ENCODE peak calls at places on chromosomes 2 and 18, in five cellular contexts. One of them, this sample, is unnamed.

GRCh38 chr18:63617049-63617995 is 26.7 kb downstream of the SERPINB4 start:
- DNase-seq in breast epithelium: no peak
- DNase-seq in suprapubic skin: no peak
- DNase-seq in stomach: no peak
- DNase-seq in GM23338: peak
- DNase-seq in this sample: no peak

GRCh38 chr2:52500561-52500960 is 1267.0 kb upstream of the CHAC2 start:
- DNase-seq in GM23338: no peak
- DNase-seq in breast epithelium: no peak
- DNase-seq in stomach: no peak
- DNase-seq in suprapubic skin: no peak
- DNase-seq in this sample: no peak

GRCh38 chr2:28676153-28676835 is 75.3 kb upstream of the PPP1CB start:
- DNase-seq in GM23338: no peak
- DNase-seq in breast epithelium: no peak
- DNase-seq in suprapubic skin: no peak
- DNase-seq in stomach: no peak
- DNase-seq in this sample: no peak

GRCh38 chr2:68282814-68283812 is 30.8 kb upstream of the PPP3R1 start:
- DNase-seq in breast epithelium: no peak
- DNase-seq in suprapubic skin: no peak
- DNase-seq in stomach: no peak
- DNase-seq in GM23338: peak
- DNase-seq in this sample: no peak

GRCh38 chr2:52402128-52402527 is 1365.5 kb upstream of the CHAC2 start:
- DNase-seq in suprapubic skin: no peak
- DNase-seq in GM23338: no peak
- DNase-seq in breast epithelium: no peak
- DNase-seq in stomach: no peak
- DNase-seq in this sample: no peak

GRCh38 chr2:85712849-85713612 is 18.9 kb downstream of the GNLY start:
- DNase-seq in suprapubic skin: no peak
- DNase-seq in GM23338: no peak
- DNase-seq in breast epithelium: no peak
- DNase-seq in stomach: peak
- DNase-seq in this sample: peak

GRCh38 chr2:89781962-89782361 is 1090.5 kb downstream of the RPIA start:
- DNase-seq in breast epithelium: no peak
- DNase-seq in suprapubic skin: no peak
- DNase-seq in GM23338: no peak
- DNase-seq in stomach: no peak
- DNase-seq in this sample: no peak

GRCh38 chr2:205930209-205930608 is 155.8 kb downstream of the INO80D start:
- DNase-seq in suprapubic skin: no peak
- DNase-seq in breast epithelium: no peak
- DNase-seq in stomach: no peak
- DNase-seq in GM23338: peak
- DNase-seq in this sample: no peak

GRCh38 chr2:43314299-43314927 is 88.0 kb upstream of the ZFP36L2 start:
- DNase-seq in GM23338: no peak
- DNase-seq in breast epithelium: no peak
- DNase-seq in suprapubic skin: no peak
- DNase-seq in stomach: no peak
- DNase-seq in this sample: no peak

GRCh38 chr2:204282525-204282924 is 262.8 kb upstream of the PARD3B start:
- DNase-seq in suprapubic skin: no peak
- DNase-seq in GM23338: peak
- DNase-seq in stomach: no peak
- DNase-seq in breast epithelium: no peak
- DNase-seq in this sample: peak

GRCh38 chr2:86337235-86338099 is at the start of gene REEP1:
- DNase-seq in GM23338: peak
- DNase-seq in suprapubic skin: no peak
- DNase-seq in breast epithelium: no peak
- DNase-seq in stomach: peak
- DNase-seq in this sample: no peak

GRCh38 chr2:63057249-63058148 is 6.9 kb downstream of the OTX1 start:
- DNase-seq in suprapubic skin: no peak
- DNase-seq in breast epithelium: no peak
- DNase-seq in stomach: no peak
- DNase-seq in GM23338: peak
- DNase-seq in this sample: no peak

GRCh38 chr2:69171070-69171811 is 158.3 kb downstream of the ANTXR1 start:
- DNase-seq in suprapubic skin: no peak
- DNase-seq in GM23338: no peak
- DNase-seq in breast epithelium: peak
- DNase-seq in stomach: peak
- DNase-seq in this sample: no peak

GRCh38 chr2:133433455-133434451 is 134.5 kb downstream of the NCKAP5 start:
- DNase-seq in suprapubic skin: no peak
- DNase-seq in GM23338: no peak
- DNase-seq in stomach: no peak
- DNase-seq in breast epithelium: no peak
- DNase-seq in this sample: no peak

GRCh38 chr2:113173563-113174368 is at the start of gene PSD4:
- DNase-seq in suprapubic skin: peak
- DNase-seq in stomach: peak
- DNase-seq in breast epithelium: peak
- DNase-seq in GM23338: no peak
- DNase-seq in this sample: peak

GRCh38 chr2:191247381-191248057 is 2.3 kb downstream of the MYO1B start:
- DNase-seq in GM23338: peak
- DNase-seq in stomach: no peak
- DNase-seq in suprapubic skin: no peak
- DNase-seq in breast epithelium: no peak
- DNase-seq in this sample: no peak

GRCh38 chr2:235746257-235746934 is 252.6 kb downstream of the AGAP1 start:
- DNase-seq in suprapubic skin: no peak
- DNase-seq in stomach: peak
- DNase-seq in breast epithelium: peak
- DNase-seq in GM23338: peak
- DNase-seq in this sample: peak

GRCh38 chr2:227817940-227818568 is 4.4 kb downstream of the CCL20 start:
- DNase-seq in suprapubic skin: peak
- DNase-seq in GM23338: peak
- DNase-seq in breast epithelium: peak
- DNase-seq in stomach: peak
- DNase-seq in this sample: peak

GRCh38 chr2:159982842-159983785 is 79.3 kb downstream of the PLA2R1 start:
- DNase-seq in suprapubic skin: no peak
- DNase-seq in stomach: no peak
- DNase-seq in GM23338: peak
- DNase-seq in breast epithelium: no peak
- DNase-seq in this sample: no peak

GRCh38 chr2:217430916-217431576 is 571.2 kb upstream of the TNP1 start:
- DNase-seq in breast epithelium: no peak
- DNase-seq in stomach: no peak
- DNase-seq in suprapubic skin: no peak
- DNase-seq in GM23338: no peak
- DNase-seq in this sample: no peak

GRCh38 chr2:20224716-20225293 is at the start of gene SDC1:
- DNase-seq in stomach: peak
- DNase-seq in suprapubic skin: peak
- DNase-seq in breast epithelium: peak
- DNase-seq in GM23338: peak
- DNase-seq in this sample: peak

GRCh38 chr2:185979546-185980071 is 241.0 kb downstream of the FSIP2 start:
- DNase-seq in stomach: no peak
- DNase-seq in GM23338: peak
- DNase-seq in suprapubic skin: no peak
- DNase-seq in breast epithelium: no peak
- DNase-seq in this sample: no peak

GRCh38 chr18:69651243-69651642 is 250.6 kb downstream of the DOK6 start:
- DNase-seq in GM23338: no peak
- DNase-seq in stomach: no peak
- DNase-seq in breast epithelium: no peak
- DNase-seq in suprapubic skin: no peak
- DNase-seq in this sample: no peak

GRCh38 chr2:65700004-65700651 is 267.7 kb upstream of the SPRED2 start:
- DNase-seq in stomach: no peak
- DNase-seq in suprapubic skin: no peak
- DNase-seq in GM23338: no peak
- DNase-seq in breast epithelium: no peak
- DNase-seq in this sample: no peak

GRCh38 chr2:222572264-222572721 is 83.6 kb downstream of the FARSB start:
- DNase-seq in GM23338: no peak
- DNase-seq in stomach: no peak
- DNase-seq in breast epithelium: no peak
- DNase-seq in suprapubic skin: no peak
- DNase-seq in this sample: no peak

GRCh38 chr18:39647627-39648502 is 2082.3 kb upstream of the CELF4 start:
- DNase-seq in GM23338: peak
- DNase-seq in stomach: no peak
- DNase-seq in breast epithelium: no peak
- DNase-seq in suprapubic skin: no peak
- DNase-seq in this sample: no peak

GRCh38 chr18:3454365-3455089 is 4.6 kb downstream of the TGIF1 start:
- DNase-seq in stomach: no peak
- DNase-seq in suprapubic skin: no peak
- DNase-seq in breast epithelium: no peak
- DNase-seq in GM23338: peak
- DNase-seq in this sample: peak

GRCh38 chr18:58541789-58542425 is 87.0 kb downstream of the ALPK2 start:
- DNase-seq in suprapubic skin: no peak
- DNase-seq in stomach: no peak
- DNase-seq in GM23338: no peak
- DNase-seq in breast epithelium: peak
- DNase-seq in this sample: no peak

GRCh38 chr18:9876523-9876866 is 9.3 kb upstream of the TXNDC2 start:
- DNase-seq in suprapubic skin: no peak
- DNase-seq in GM23338: no peak
- DNase-seq in stomach: no peak
- DNase-seq in breast epithelium: no peak
- DNase-seq in this sample: no peak

DNA sequence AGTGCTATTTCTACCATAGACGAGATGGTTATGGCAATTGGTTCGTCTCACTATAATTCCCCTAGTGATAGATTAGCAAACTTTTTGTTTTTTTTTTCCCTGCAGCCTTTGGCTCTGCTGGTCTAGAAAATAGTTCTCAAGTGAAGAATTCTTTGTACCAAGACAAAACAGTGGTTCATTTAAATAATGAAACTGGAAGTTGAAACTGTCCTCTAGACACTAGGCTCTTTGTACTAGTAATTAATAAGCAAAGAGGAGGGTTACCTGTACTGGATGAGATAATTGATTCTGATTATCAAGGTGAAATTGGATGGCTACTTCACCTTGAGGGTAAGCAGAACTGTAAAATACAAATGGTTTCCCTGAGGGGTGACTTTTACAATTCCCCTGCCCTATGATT is 156.9 kb upstream of the DCC start:
- DNase-seq in stomach: no peak
- DNase-seq in suprapubic skin: no peak
- DNase-seq in GM23338: no peak
- DNase-seq in breast epithelium: no peak
- DNase-seq in this sample: no peak
- TF ChIP-seq POLR2AphosphoS5 in stomach: no peak
- TF ChIP-seq POLR2AphosphoS5 in suprapubic skin: no peak
- TF ChIP-seq POLR2AphosphoS5 in GM23338: no peak
- TF ChIP-seq POLR2AphosphoS5 in breast epithelium: no peak
- TF ChIP-seq POLR2AphosphoS5 in this sample: no peak

DNA sequence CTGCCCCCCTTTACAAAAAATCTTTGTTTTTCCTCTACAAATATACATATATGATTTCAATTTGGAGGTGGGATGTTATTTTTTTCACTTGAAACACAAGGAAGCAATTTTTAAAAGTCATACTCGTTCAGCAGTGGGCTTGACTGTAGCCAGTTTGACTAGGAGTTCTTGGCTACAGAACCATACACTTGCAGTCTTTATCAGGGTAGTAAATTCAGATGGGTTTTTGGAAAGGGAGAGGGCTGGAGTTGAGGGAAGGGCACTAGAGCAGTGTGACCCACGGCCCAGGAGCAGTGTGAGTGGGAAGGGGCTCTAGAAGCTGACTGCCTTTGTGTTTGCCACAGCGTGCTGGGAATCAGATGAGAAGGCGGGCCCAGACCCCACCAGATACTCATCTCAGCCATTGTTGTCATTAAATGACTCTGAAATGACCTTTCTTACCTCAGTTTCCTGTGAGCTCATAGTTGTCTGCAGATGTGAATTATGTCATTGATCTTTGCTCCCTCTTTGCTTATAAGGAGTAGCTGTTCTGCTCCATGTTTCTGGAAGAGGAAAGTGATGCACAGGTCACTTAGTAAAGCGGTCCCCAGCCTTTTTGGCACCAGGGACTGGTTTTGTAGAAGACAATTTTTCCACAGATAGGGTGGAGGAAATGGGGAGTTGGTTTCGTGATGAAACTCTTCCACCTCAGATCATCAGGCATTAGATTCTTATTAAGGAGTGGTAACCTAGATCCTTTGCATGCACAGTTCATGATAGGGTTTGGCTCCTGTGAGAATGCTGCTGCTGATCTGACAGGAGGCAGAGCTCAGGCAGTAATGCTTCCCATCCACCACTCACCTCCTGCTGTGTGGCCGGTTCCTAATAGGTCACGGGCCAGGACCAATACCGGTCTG is 116.8 kb downstream of the SPTBN1 start:
- DNase-seq in GM23338: no peak
- DNase-seq in breast epithelium: no peak
- DNase-seq in suprapubic skin: no peak
- DNase-seq in stomach: no peak
- DNase-seq in this sample: no peak
- TF ChIP-seq POLR2AphosphoS5 in GM23338: no peak
- TF ChIP-seq POLR2AphosphoS5 in breast epithelium: no peak
- TF ChIP-seq POLR2AphosphoS5 in suprapubic skin: no peak
- TF ChIP-seq POLR2AphosphoS5 in stomach: no peak
- TF ChIP-seq POLR2AphosphoS5 in this sample: no peak

DNA sequence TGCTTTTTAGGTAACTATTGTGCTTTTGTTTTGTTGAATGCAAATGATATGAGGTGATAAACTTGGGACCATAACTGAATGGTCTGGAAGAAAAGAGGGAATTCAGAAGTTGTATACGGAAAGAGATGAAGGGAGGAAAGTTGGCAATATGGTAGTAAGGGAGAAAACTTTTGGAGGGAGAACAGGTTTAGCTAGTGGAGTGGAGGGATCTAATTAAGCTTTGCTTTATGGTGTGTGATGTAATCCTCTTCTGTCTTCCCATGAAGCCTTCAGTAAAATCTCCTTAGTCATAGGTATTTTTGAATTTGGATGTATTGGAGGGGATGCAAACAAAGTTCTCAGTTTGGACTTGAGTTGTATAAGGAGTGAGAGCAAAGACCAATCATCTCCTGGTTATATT is 20.2 kb upstream of the RAB10 start:
- DNase-seq in GM23338: no peak
- DNase-seq in stomach: no peak
- DNase-seq in suprapubic skin: no peak
- DNase-seq in breast epithelium: no peak
- DNase-seq in this sample: no peak
- TF ChIP-seq POLR2AphosphoS5 in GM23338: no peak
- TF ChIP-seq POLR2AphosphoS5 in stomach: no peak
- TF ChIP-seq POLR2AphosphoS5 in suprapubic skin: no peak
- TF ChIP-seq POLR2AphosphoS5 in breast epithelium: no peak
- TF ChIP-seq POLR2AphosphoS5 in this sample: no peak

DNA sequence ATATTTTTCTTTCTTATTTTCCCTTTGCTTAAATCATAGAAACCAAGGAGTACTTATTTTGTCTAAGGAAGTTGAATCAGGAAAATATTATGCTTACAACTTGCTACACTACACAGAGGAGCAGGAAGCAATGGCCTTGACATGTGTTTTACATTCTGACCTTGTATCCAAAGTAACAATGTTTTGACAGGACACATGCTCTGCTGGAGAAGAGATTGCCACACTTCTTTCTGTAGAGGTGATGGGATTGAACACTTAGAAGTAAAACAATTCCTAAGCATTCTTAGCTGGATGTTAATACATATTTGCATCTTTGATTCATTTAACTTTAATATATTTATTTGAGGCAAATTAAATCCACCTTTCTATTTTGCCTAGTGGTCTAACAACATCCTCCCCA is 929.1 kb downstream of the DSC3 start:
- DNase-seq in suprapubic skin: no peak
- DNase-seq in breast epithelium: no peak
- DNase-seq in stomach: no peak
- DNase-seq in GM23338: no peak
- DNase-seq in this sample: no peak
- TF ChIP-seq POLR2AphosphoS5 in suprapubic skin: no peak
- TF ChIP-seq POLR2AphosphoS5 in breast epithelium: no peak
- TF ChIP-seq POLR2AphosphoS5 in stomach: no peak
- TF ChIP-seq POLR2AphosphoS5 in GM23338: no peak
- TF ChIP-seq POLR2AphosphoS5 in this sample: no peak

This sample was measured in transverse colon.